ENCODE peak calls at places on chromosomes 6 and 20, in five cellular contexts. Z is tibial artery; W is DND-41; I is CD8-positive, alpha-beta memory T cell; V is GM23248. C is an unnamed sample.

GRCh38 chr6:24396764-24397163 is 6.0 kb upstream of the MRS2 start:
- DNase-seq in Z (no peak), W (no peak), I (no peak), V (no peak), C (no peak)

GRCh38 chr6:16239798-16240123 is 1.4 kb downstream of the GMPR start:
- DNase-seq in Z (no peak), W (no peak), I (no peak), V (peak; percentile 82), C (no peak)

GRCh38 chr6:53624491-53624890 is 41.1 kb downstream of the KLHL31 start:
- DNase-seq in Z (no peak), W (no peak), I (no peak), V (no peak), C (no peak)

GRCh38 chr6:158160932-158161539 is 7.0 kb downstream of the SERAC1 start:
- DNase-seq in Z (no peak), W (no peak), I (no peak), V (peak; percentile 68), C (no peak)

GRCh38 chr6:29887330-29887818 is 55.0 kb upstream of the HLA-A start:
- DNase-seq in Z (peak; percentile 76), W (no peak), I (peak; percentile 49), V (peak; percentile 64), C (peak; percentile 62)

GRCh38 chr20:32969356-32970114 is 34.7 kb downstream of the SUN5 start:
- DNase-seq in Z (peak; percentile 46), W (peak; percentile 9), I (no peak), V (no peak), C (no peak)

GRCh38 chr6:92297101-92297500 is 1122.3 kb downstream of the EPHA7 start:
- DNase-seq in Z (no peak), W (no peak), I (no peak), V (no peak), C (no peak)

GRCh38 chr20:47432251-47433210 is 69.2 kb upstream of the NCOA3 start:
- DNase-seq in Z (no peak), W (no peak), I (no peak), V (peak; percentile 14), C (no peak)

GRCh38 chr6:157060440-157060949 is 262.8 kb downstream of the TMEM242 start:
- DNase-seq in Z (no peak), W (no peak), I (no peak), V (peak; percentile 20), C (no peak)

GRCh38 chr20:9223296-9223695 is 154.4 kb downstream of the PLCB4 start:
- DNase-seq in Z (no peak), W (no peak), I (no peak), V (no peak), C (no peak)

GRCh38 chr20:44370639-44371218 is 15.2 kb downstream of the HNF4A start:
- DNase-seq in Z (no peak), W (no peak), I (no peak), V (no peak), C (no peak)

GRCh38 chr6:129440691-129441090 is 269.3 kb downstream of the ARHGAP18 start:
- DNase-seq in Z (no peak), W (no peak), I (no peak), V (no peak), C (peak; percentile 31)

GRCh38 chr20:2918096-2919049 is 45.1 kb downstream of the PTPRA start:
- DNase-seq in Z (no peak), W (no peak), I (no peak), V (no peak), C (no peak)

GRCh38 chr20:37598101-37598530 is 70.4 kb upstream of the BLCAP start:
- DNase-seq in Z (no peak), W (no peak), I (no peak), V (no peak), C (no peak)

GRCh38 chr20:52859156-52859887 is 112.8 kb upstream of the TSHZ2 start:
- DNase-seq in Z (no peak), W (no peak), I (no peak), V (peak; percentile 79), C (no peak)

GRCh38 chr6:64081459-64081858 is 445.9 kb downstream of the PHF3 start:
- DNase-seq in Z (no peak), W (no peak), I (no peak), V (no peak), C (no peak)

GRCh38 chr20:4234128-4234527 is 218.8 kb upstream of the RNF24 start:
- DNase-seq in Z (peak; percentile 84), W (no peak), I (no peak), V (peak; percentile 81), C (no peak)

GRCh38 chr6:160253714-160254113 is 4.9 kb downstream of the SLC22A2 start:
- DNase-seq in Z (no peak), W (no peak), I (no peak), V (no peak), C (no peak)

GRCh38 chr6:127366281-127367022 is 23.0 kb upstream of the ECHDC1 start:
- DNase-seq in Z (peak; percentile 71), W (no peak), I (no peak), V (peak; percentile 96), C (no peak)

GRCh38 chr6:109257494-109257893 is 124.8 kb downstream of the CD164 start:
- DNase-seq in Z (no peak), W (no peak), I (no peak), V (no peak), C (no peak)

GRCh38 chr6:158825951-158826306 is 6.8 kb upstream of the EZR start:
- DNase-seq in Z (no peak), W (no peak), I (no peak), V (peak; percentile 51), C (no peak)

GRCh38 chr20:23179766-23180403 is 93.8 kb upstream of the CD93 start:
- DNase-seq in Z (no peak), W (no peak), I (no peak), V (peak; percentile 36), C (no peak)
- H3K27ac ChIP-seq in Z (no peak overlapping the region), W (peak overlapping the region; percentile 58), I (no peak overlapping the region), V (no peak overlapping the region), C (no peak overlapping the region)

DNA sequence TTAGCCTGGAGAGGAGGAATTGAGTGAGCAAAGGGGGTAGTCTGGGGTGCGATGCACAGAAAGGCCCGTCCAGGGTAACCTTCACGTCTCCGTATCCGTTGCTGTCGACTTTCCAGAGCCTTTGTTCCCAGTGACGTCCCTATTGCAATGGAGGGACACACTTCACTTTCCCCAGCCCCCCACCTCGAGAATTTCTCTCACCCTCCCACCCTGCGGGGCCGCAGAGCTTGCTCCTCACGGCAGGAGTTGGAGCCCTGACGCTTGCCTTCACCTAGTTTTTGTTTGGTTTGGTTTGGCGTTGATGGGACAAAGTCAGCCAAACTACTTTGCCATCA is 633 bp upstream of the MOXD1 start:
- DNase-seq in Z (no peak), W (no peak), I (no peak), V (peak; percentile 40), C (no peak)
- H3K27me3 ChIP-seq in Z (no peaks in the 10 kb centered on the region), W (no peaks in the 10 kb centered on the region), I (peaks cover 15% of the 10 kb centered on the region), V (no peaks in the 10 kb centered on the region), C (peaks cover 31% of the 10 kb centered on the region)

GRCh38 chr6:52511572-52512151 is 65.2 kb downstream of the TRAM2 start:
- DNase-seq in Z (no peak), W (no peak), I (no peak), V (peak; percentile 75), C (no peak)

GRCh38 chr6:52509281-52510212 is 67.3 kb downstream of the TRAM2 start:
- DNase-seq in Z (no peak), W (no peak), I (no peak), V (peak; percentile 85), C (no peak)

GRCh38 chr6:52512199-52512598 is 64.7 kb downstream of the TRAM2 start:
- DNase-seq in Z (peak; percentile 87), W (no peak), I (no peak), V (peak; percentile 95), C (no peak)

GRCh38 chr6:52510213-52510562 is 66.7 kb downstream of the TRAM2 start:
- DNase-seq in Z (no peak), W (no peak), I (no peak), V (no peak), C (no peak)

GRCh38 chr6:52511163-52511562 is 65.7 kb downstream of the TRAM2 start:
- DNase-seq in Z (no peak), W (no peak), I (no peak), V (no peak), C (no peak)
- H3K27ac ChIP-seq in Z (peak overlapping the region; percentile 82), W (no peak overlapping the region), I (no peak overlapping the region), V (peak overlapping the region; percentile 98), C (no peak overlapping the region)

DNA sequence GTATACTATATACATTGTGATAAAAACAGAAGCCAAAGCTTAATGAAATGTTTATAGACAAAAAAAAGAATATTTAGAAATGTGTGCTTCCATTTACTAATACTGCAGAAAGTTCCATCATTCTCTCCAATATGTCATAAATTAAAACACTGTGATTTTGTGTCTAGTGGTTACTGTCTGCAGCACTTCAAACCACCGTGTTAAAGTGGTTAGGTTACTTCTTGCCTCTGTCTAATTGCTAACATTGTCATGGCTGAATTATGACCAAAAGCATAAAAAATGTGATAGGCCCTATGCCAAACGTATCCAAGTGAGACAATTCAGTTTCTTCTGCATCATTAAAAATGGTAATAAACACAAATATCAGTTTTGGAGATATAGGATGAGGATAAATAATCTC is 52.7 kb upstream of the CST5 start:
- DNase-seq in Z (no peak), W (no peak), I (no peak), V (no peak), C (no peak)
- H3K27me3 ChIP-seq in Z (no peaks in the 10 kb centered on the region), W (no peaks in the 10 kb centered on the region), I (no peaks in the 10 kb centered on the region), V (peaks cover 20% of the 10 kb centered on the region), C (no peaks in the 10 kb centered on the region)

GRCh38 chr6:106976270-106976669 is 1.7 kb upstream of the CD24 start:
- DNase-seq in Z (no peak), W (no peak), I (no peak), V (no peak), C (no peak)
- H3K27ac ChIP-seq in Z (no peak overlapping the region), W (no peak overlapping the region), I (no peak overlapping the region), V (no peak overlapping the region), C (no peak overlapping the region)

C was measured in CD4-positive, CD25-positive, alpha-beta regulatory T cell.